ENCODE peak calls at places on chromosomes 16 and 17, in five cellular contexts. H, C, K, M and G are unnamed samples.
A peak's percentile ranks its signal among the peaks of the same experiment; 100 is the strongest.

GRCh38 chr17:29054835-29055234 is 11.9 kb downstream of the PIPOX start:
- DNase-seq in H (no peak), C (no peak), K (no peak), M (peak; percentile 47), G (no peak)

GRCh38 chr17:6070895-6071511 is 824 bp downstream of the WSCD1 start:
- DNase-seq in K (no peak), H (peak; percentile 27), M (peak; percentile 48), C (no peak), G (no peak)

GRCh38 chr17:16247589-16247984 is 30.6 kb downstream of the PIGL start:
- DNase-seq in H (no peak), M (no peak), C (no peak), K (no peak), G (no peak)

GRCh38 chr17:53219821-53220220 is 602.9 kb upstream of the KIF2B start:
- DNase-seq in C (no peak), K (no peak), H (no peak), M (no peak), G (no peak)

GRCh38 chr17:58513391-58513912 is 986 bp downstream of the MTMR4 start:
- DNase-seq in K (no peak), H (no peak), M (peak; percentile 27), C (no peak), G (no peak)

GRCh38 chr17:19333736-19334290 is 28.7 kb downstream of the B9D1 start:
- DNase-seq in K (no peak), M (no peak), C (no peak), H (no peak), G (no peak)

GRCh38 chr17:27609606-27610303 is 21.2 kb upstream of the LGALS9 start:
- DNase-seq in H (peak; percentile 14), K (no peak), M (peak; percentile 42), C (peak; percentile 56), G (no peak)

GRCh38 chr16:70460737-70461261 is 6.4 kb downstream of the FCSK start:
- DNase-seq in K (no peak), C (no peak), H (no peak), M (no peak), G (no peak)

GRCh38 chr16:65068151-65068740 is 53.6 kb downstream of the CDH11 start:
- DNase-seq in K (no peak), H (no peak), C (no peak), M (no peak), G (no peak)

GRCh38 chr17:43560461-43561427 is 14.6 kb upstream of the ETV4 start:
- DNase-seq in H (no peak), C (no peak), K (no peak), M (no peak), G (no peak)